ENCODE peak calls at places on chromosomes 16 and 17, in six cellular contexts. G is thoracic aorta, E is nephron progenitor cell, L is adrenal gland, I is GM13977, S is stomach. F is an unnamed sample.

GRCh38 chr16:65867276-65867990 is 499.1 kb upstream of the CDH5 start:
- DNase-seq in L (no peak), S (no peak), E (no peak), G (no peak), I (no peak), F (no peak)

GRCh38 chr17:17877548-17878358 is 41.0 kb upstream of the SREBF1 start:
- DNase-seq in S (peak; percentile 89), G (peak; percentile 71), E (peak; percentile 37), L (peak; percentile 96), I (no peak), F (peak; percentile 27)

GRCh38 chr17:21530311-21530710 is 154.2 kb downstream of the KCNJ12 start:
- DNase-seq in S (no peak), L (no peak), E (no peak), I (no peak), G (no peak), F (no peak)

GRCh38 chr17:35243459-35244204 is 760 bp downstream of the SLFN5 start:
- DNase-seq in S (peak; percentile 49), E (peak; percentile 37), L (peak; percentile 77), I (peak; percentile 41), G (peak; percentile 13), F (no peak)

GRCh38 chr17:27906238-27906603 is 13.1 kb upstream of the LYRM9 start:
- DNase-seq in G (no peak), S (no peak), I (no peak), E (no peak), L (peak; percentile 11), F (no peak)

GRCh38 chr16:17343028-17343427 is 127.7 kb downstream of the XYLT1 start:
- DNase-seq in S (no peak), E (no peak), I (peak; percentile 47), G (no peak), L (no peak), F (no peak)

GRCh38 chr17:8052256-8053252 is 13.7 kb downstream of the ALOX15B start:
- DNase-seq in S (no peak), G (no peak), L (no peak), I (no peak), E (no peak), F (no peak)

GRCh38 chr17:28563475-28563874 is 7.8 kb downstream of the PIGS start:
- DNase-seq in I (no peak), L (no peak), G (no peak), S (no peak), E (no peak), F (no peak)

GRCh38 chr16:27463741-27464662 is 62.0 kb downstream of the IL21R start:
- DNase-seq in I (no peak), L (no peak), G (no peak), S (no peak), E (no peak), F (no peak)

GRCh38 chr17:80812362-80813088 is 179.1 kb upstream of the CHMP6 start:
- DNase-seq in S (no peak), I (no peak), G (no peak), L (peak; percentile 37), E (no peak), F (no peak)

GRCh38 chr17:75778861-75779249 is 5.8 kb upstream of the UNK start:
- DNase-seq in G (no peak), S (peak; percentile 62), E (peak; percentile 50), L (no peak), I (no peak), F (no peak)

GRCh38 chr16:69903851-69904250 is 47.3 kb upstream of the CLEC18A start:
- DNase-seq in L (no peak), I (no peak), S (no peak), G (no peak), E (no peak), F (no peak)

GRCh38 chr17:39867084-39867890 is 715 bp upstream of the ZPBP2 start:
- DNase-seq in S (no peak), I (peak; percentile 79), E (no peak), L (no peak), G (no peak), F (no peak)

GRCh38 chr17:19327039-19327776 is 35.3 kb downstream of the B9D1 start:
- DNase-seq in I (no peak), S (no peak), L (no peak), E (no peak), G (no peak), F (no peak)

GRCh38 chr17:31564883-31565297 is 173.4 kb downstream of the RAB11FIP4 start:
- DNase-seq in I (no peak), L (no peak), S (no peak), G (no peak), E (no peak), F (no peak)

GRCh38 chr16:50273888-50274770 is 7.8 kb downstream of the ADCY7 start:
- DNase-seq in S (no peak), E (no peak), I (peak; percentile 88), L (no peak), G (no peak), F (no peak)

GRCh38 chr17:2053380-2054261 is 1.3 kb upstream of the HIC1 start:
- DNase-seq in I (peak; percentile 90), S (peak; percentile 71), E (peak; percentile 64), L (peak; percentile 91), G (no peak), F (no peak)

GRCh38 chr17:48571826-48572417 is 6.2 kb downstream of the HOXB4 start:
- DNase-seq in I (no peak), L (no peak), S (no peak), E (no peak), G (no peak), F (no peak)

GRCh38 chr16:1776991-1777374 is 4.0 kb upstream of the MRPS34 start:
- DNase-seq in S (no peak), I (no peak), E (no peak), L (no peak), G (no peak), F (no peak)

GRCh38 chr16:15782573-15783365 is 74.1 kb downstream of the MYH11 start:
- DNase-seq in S (no peak), I (no peak), E (no peak), L (no peak), G (no peak), F (no peak)

GRCh38 chr17:10192963-10193362 is 5.4 kb downstream of the GAS7 start:
- DNase-seq in G (no peak), I (no peak), S (no peak), L (no peak), E (no peak), F (no peak)

GRCh38 chr16:83187404-83187803 is 560.6 kb downstream of the CDH13 start:
- DNase-seq in S (no peak), I (peak; percentile 8), G (no peak), L (no peak), E (no peak), F (no peak)

GRCh38 chr16:47213761-47214440 is 70.2 kb upstream of the NETO2 start:
- DNase-seq in S (no peak), L (no peak), I (no peak), G (no peak), E (no peak), F (no peak)

GRCh38 chr17:39622380-39623006 is 4.3 kb upstream of the PPP1R1B start:
- DNase-seq in G (no peak), S (no peak), I (no peak), E (no peak), L (no peak), F (no peak)

GRCh38 chr17:77373298-77374169 is 232.8 kb downstream of the SEC14L1 start:
- DNase-seq in I (peak; percentile 61), S (peak; percentile 44), G (no peak), E (peak; percentile 53), L (peak; percentile 78), F (no peak)

GRCh38 chr17:3894927-3895343 is 2.1 kb upstream of the CAMKK1 start:
- DNase-seq in S (peak; percentile 68), E (no peak), L (peak; percentile 83), G (no peak), I (no peak), F (no peak)

GRCh38 chr16:4612474-4612931 is 2.2 kb downstream of the UBALD1 start:
- DNase-seq in G (no peak), S (no peak), L (no peak), I (no peak), E (no peak), F (no peak)
- TF ChIP-seq CTCF in G (no peak), S (no peak), L (no peak), I (no peak), E (no peak), F (no peak)

GRCh38 chr16:10080031-10080772 is 102.0 kb downstream of the GRIN2A start:
- DNase-seq in G (peak; percentile 17), I (no peak), S (peak; percentile 70), L (peak; percentile 86), E (no peak), F (no peak)
- TF ChIP-seq CTCF in G (no peak), I (no peak), S (no peak), L (no peak), E (no peak), F (no peak)

DNA sequence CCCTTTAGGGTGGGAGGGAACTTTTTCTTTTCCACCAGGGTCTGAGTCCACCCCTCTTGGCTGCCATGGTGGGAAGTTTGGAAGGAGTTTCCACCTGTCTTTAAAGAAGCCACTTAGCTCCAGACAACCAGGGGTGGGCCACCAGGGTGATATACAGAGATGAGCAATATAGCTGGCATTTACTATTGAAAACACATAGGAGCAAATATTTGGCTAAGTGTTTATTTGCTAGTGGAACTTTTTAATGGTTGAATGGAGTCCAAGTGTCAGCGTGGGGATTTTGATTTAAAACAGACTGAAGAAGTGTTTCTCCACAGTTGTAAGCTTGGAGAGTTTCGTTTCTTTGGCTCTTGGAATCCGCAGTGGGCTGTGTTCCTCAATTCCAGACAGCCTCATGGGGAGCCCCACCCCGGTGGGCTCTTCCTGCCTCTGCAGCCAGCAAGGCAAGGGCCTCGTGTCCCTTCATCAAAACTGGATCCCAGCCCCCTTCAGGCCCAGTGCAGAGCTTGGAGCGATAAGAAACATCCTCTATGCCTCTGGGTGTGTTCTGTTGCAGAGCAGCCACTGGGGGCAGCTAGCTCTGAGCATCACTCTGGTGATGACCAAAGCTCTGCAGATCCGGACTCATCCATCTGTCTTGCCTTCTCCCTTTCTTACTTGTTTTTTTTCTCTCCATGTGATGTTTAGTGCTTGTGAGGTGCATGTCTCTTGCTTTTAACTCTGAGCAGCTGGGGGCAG is 36.1 kb downstream of the NOG start:
- DNase-seq in I (no peak), L (no peak), S (no peak), G (no peak), E (peak; percentile 17), F (no peak)
- TF ChIP-seq CTCF in I (peak; percentile 19), L (no peak), S (no peak), G (no peak), E (peak; percentile 50), F (no peak)

DNA sequence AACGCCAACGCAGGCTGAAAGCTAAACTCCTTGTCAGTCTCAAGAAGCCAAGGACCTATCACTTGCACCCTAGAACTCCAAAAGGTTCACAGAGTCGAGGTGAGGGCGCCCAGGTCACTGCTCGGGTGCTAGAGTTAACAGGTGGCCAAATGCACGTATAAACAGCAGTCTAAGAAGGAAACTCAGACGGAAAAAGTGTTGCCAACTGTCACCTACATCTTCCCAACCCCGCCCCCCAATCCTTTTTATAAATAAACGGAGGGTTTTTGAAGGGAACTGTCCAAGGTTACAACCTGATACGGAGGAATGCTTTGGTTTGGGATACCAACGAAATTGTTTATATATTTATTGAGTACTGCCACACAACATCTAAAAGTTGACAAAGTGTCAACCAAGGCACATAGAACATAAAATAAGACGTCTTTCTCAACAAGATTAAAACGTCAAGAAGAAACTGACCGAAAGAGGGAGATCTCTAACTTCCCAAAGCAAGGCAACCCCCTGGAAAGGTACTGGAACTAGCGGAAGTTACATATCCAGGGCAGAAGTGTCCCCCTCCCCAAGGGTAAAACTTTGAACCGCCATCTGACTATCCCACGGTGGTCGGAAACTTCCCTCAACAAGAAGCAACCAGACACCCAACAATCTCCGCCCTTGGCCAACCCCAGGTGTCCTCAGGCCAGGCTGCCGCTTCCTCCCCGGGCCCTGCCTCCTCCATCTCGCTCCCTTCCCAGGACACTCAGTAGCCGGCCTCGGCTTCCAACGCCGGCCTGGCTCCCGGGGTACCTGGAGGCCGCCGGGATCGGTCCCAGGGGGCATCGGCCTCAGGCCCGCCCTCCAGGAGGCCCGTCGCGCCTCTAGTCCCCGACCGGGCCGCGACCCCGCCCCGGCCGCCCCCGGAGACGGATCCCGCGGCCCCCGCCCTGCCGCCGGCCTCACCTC is 982 bp downstream of the SPAG9 start:
- DNase-seq in E (peak; percentile 57), G (no peak), L (peak; percentile 80), I (peak; percentile 62), S (peak; percentile 44), F (no peak)
- TF ChIP-seq CTCF in E (no peak), G (no peak), L (no peak), I (no peak), S (no peak), F (no peak)

F was measured in esophagus squamous epithelium.